ENCODE peak calls at places on chromosome 20, in four cellular contexts. J, Z, L and K are unnamed samples.

GRCh38 chr20:32534661-32535240 is 50.4 kb downstream of the NOL4L start:
- DNase-seq in J (peak), L (peak), Z (no peak), K (peak)

GRCh38 chr20:49575551-49576060 is 7.7 kb upstream of the PTGIS start:
- DNase-seq in J (no peak), L (no peak), Z (peak), K (no peak)

GRCh38 chr20:32685541-32686529 is 12.1 kb upstream of the C20orf203 start:
- DNase-seq in L (no peak), Z (no peak), J (no peak), K (no peak)

GRCh38 chr20:48203252-48203651 is 418.0 kb upstream of the SULF2 start:
- DNase-seq in Z (no peak), L (no peak), J (no peak), K (no peak)

GRCh38 chr20:33893314-33893713 is 82.2 kb downstream of the CHMP4B start:
- DNase-seq in L (no peak), J (no peak), Z (no peak), K (no peak)

GRCh38 chr20:184288-184687 is 5.2 kb downstream of the DEFB128 start:
- DNase-seq in Z (no peak), J (no peak), L (no peak), K (no peak)

GRCh38 chr20:46647469-46647868 is 3.8 kb downstream of the SLC13A3 start:
- DNase-seq in L (no peak), Z (no peak), J (no peak), K (no peak)

GRCh38 chr20:38755324-38755910 is 7.2 kb downstream of the ACTR5 start:
- DNase-seq in J (no peak), L (no peak), Z (no peak), K (no peak)

GRCh38 chr20:137668-138131 is 4.7 kb upstream of the DEFB126 start:
- DNase-seq in Z (no peak), J (no peak), L (peak), K (no peak)

GRCh38 chr20:63884506-63885263 is 10.2 kb upstream of the DNAJC5 start:
- DNase-seq in Z (no peak), L (no peak), J (no peak), K (no peak)

GRCh38 chr20:35539756-35540212 is 2.1 kb upstream of the ERGIC3 start:
- DNase-seq in J (no peak), Z (no peak), L (peak), K (no peak)

GRCh38 chr20:39036011-39036410 is 73.9 kb downstream of the DHX35 start:
- DNase-seq in L (no peak), J (no peak), Z (no peak), K (no peak)

GRCh38 chr20:3818155-3819151 is 1.9 kb upstream of the AP5S1 start:
- DNase-seq in Z (peak), L (peak), J (no peak), K (no peak)

GRCh38 chr20:25090492-25091429 is 8.8 kb upstream of the VSX1 start:
- DNase-seq in Z (peak), L (no peak), J (peak), K (peak)

GRCh38 chr20:10637563-10637962 is 36.2 kb downstream of the JAG1 start:
- DNase-seq in Z (no peak), L (peak), J (no peak), K (no peak)

GRCh38 chr20:56875052-56875663 is 246.1 kb downstream of the TFAP2C start:
- DNase-seq in L (no peak), J (no peak), Z (no peak), K (no peak)

GRCh38 chr20:57223648-57224489 is 42.6 kb downstream of the BMP7 start:
- DNase-seq in Z (no peak), J (no peak), L (no peak), K (no peak)

GRCh38 chr20:4159765-4160490 is 144.6 kb upstream of the RNF24 start:
- DNase-seq in J (no peak), Z (no peak), L (no peak), K (no peak)

GRCh38 chr20:15188415-15188814 is 851.0 kb upstream of the FLRT3 start:
- DNase-seq in L (no peak), Z (no peak), J (no peak), K (no peak)

GRCh38 chr20:62628691-62629090 is 13.6 kb upstream of the SLCO4A1 start:
- DNase-seq in Z (no peak), L (peak), J (no peak), K (no peak)

GRCh38 chr20:47620808-47621805 is 119.4 kb downstream of the NCOA3 start:
- DNase-seq in J (no peak), L (peak), Z (peak), K (no peak)

GRCh38 chr20:51651921-51652549 is 109.5 kb upstream of the NFATC2 start:
- DNase-seq in J (no peak), L (no peak), Z (no peak), K (no peak)

GRCh38 chr20:51703446-51704287 is 64.5 kb downstream of the ATP9A start:
- DNase-seq in J (no peak), L (no peak), Z (no peak), K (no peak)

GRCh38 chr20:21048841-21049273 is 57.3 kb downstream of the LINC00237 start:
- DNase-seq in J (peak), L (peak), Z (peak), K (peak)

GRCh38 chr20:62364911-62365736 is 2.0 kb downstream of the LAMA5 start:
- DNase-seq in L (no peak), Z (peak), J (no peak), K (no peak)

GRCh38 chr20:63381781-63382431 is 20.8 kb upstream of the CHRNA4 start:
- DNase-seq in J (no peak), Z (peak), L (peak), K (peak)

GRCh38 chr20:43538855-43539700 is 19.7 kb upstream of the SGK2 start:
- DNase-seq in J (no peak), Z (no peak), L (no peak), K (no peak)

GRCh38 chr20:34938466-34939163 is 17.0 kb downstream of the GSS start:
- DNase-seq in J (no peak), L (no peak), Z (peak), K (no peak)